ENCODE peak calls at places on chromosomes 7 and 10, in four cellular contexts. E is body of pancreas, T is GM23338, Y is prostate gland. O is an unnamed sample. For H3K4me1, the result is how much of the 10 kb centered on the place peaks cover.

GRCh38 chr10:13977861-13978843 is 352.6 kb downstream of the FRMD4A start:
- DNase-seq in E (no peak), Y (no peak), T (no peak), O (no peak)

GRCh38 chr7:102152672-102153585 is 133.7 kb upstream of the SH2B2 start:
- DNase-seq in T (peak), Y (no peak), E (no peak), O (peak)

GRCh38 chr7:16811555-16811954 is 6.8 kb upstream of the AGR2 start:
- DNase-seq in Y (no peak), T (no peak), E (no peak), O (no peak)

GRCh38 chr7:13055732-13056369 is 368.4 kb downstream of the ARL4A start:
- DNase-seq in T (no peak), Y (no peak), E (no peak), O (no peak)

GRCh38 chr7:72540106-72540611 is 128.0 kb upstream of the CALN1 start:
- DNase-seq in E (no peak), Y (no peak), T (no peak), O (no peak)

GRCh38 chr10:71333154-71333887 is 14.3 kb downstream of the SLC29A3 start:
- DNase-seq in E (no peak), T (no peak), Y (no peak), O (no peak)

GRCh38 chr7:140646931-140647647 is 6.5 kb upstream of the DENND2A start:
- DNase-seq in T (peak), Y (no peak), E (peak), O (peak)

GRCh38 chr10:118096022-118096421 is 49.3 kb upstream of the RAB11FIP2 start:
- DNase-seq in Y (no peak), T (no peak), E (no peak), O (no peak)

GRCh38 chr10:99339563-99340047 is 10.4 kb downstream of the CNNM1 start:
- DNase-seq in Y (no peak), T (no peak), E (no peak), O (no peak)

GRCh38 chr10:90969148-90969547 is 48.3 kb upstream of the ANKRD1 start:
- DNase-seq in Y (no peak), E (no peak), T (no peak), O (no peak)

GRCh38 chr10:127193125-127193524 is 3.3 kb downstream of the INSYN2A start:
- DNase-seq in E (no peak), T (no peak), Y (no peak), O (no peak)

GRCh38 chr10:96697438-96697837 is 22.9 kb downstream of the PIK3AP1 start:
- DNase-seq in E (no peak), T (no peak), Y (no peak), O (no peak)

GRCh38 chr10:79094412-79095175 is 25.8 kb downstream of the ZMIZ1 start:
- DNase-seq in T (no peak), Y (no peak), E (no peak), O (no peak)

GRCh38 chr10:16787361-16787791 is 29.8 kb downstream of the RSU1 start:
- DNase-seq in Y (no peak), E (no peak), T (no peak), O (no peak)

GRCh38 chr10:114821293-114821914 is at the start of gene FHIP2A:
- DNase-seq in Y (peak), E (peak), T (peak), O (peak)

GRCh38 chr10:114824396-114824795 is 2.8 kb downstream of the FHIP2A start:
- DNase-seq in T (no peak), E (no peak), Y (no peak), O (no peak)

GRCh38 chr10:114822771-114823463 is 1.3 kb downstream of the FHIP2A start:
- DNase-seq in E (no peak), T (no peak), Y (no peak), O (no peak)

GRCh38 chr10:114819313-114819712 is 2.3 kb upstream of the FHIP2A start:
- DNase-seq in E (no peak), T (no peak), Y (no peak), O (no peak)

GRCh38 chr10:114821915-114822770 is 563 bp downstream of the FHIP2A start:
- DNase-seq in T (peak), Y (peak), E (peak), O (peak)
- TF ChIP-seq CTCF in T (no peak), Y (no peak), E (no peak), O (no peak)

GRCh38 chr7:92737706-92738105 is 98.7 kb downstream of the CDK6 start:
- DNase-seq in T (no peak), Y (no peak), E (no peak), O (no peak)

GRCh38 chr7:92740134-92740533 is 96.2 kb downstream of the CDK6 start:
- DNase-seq in Y (no peak), T (no peak), E (no peak), O (no peak)

GRCh38 chr7:92739091-92739490 is 97.3 kb downstream of the CDK6 start:
- DNase-seq in E (no peak), T (no peak), Y (no peak), O (no peak)

GRCh38 chr7:92735707-92736106 is 100.7 kb downstream of the CDK6 start:
- DNase-seq in Y (no peak), E (no peak), T (no peak), O (no peak)

GRCh38 chr7:92736870-92737269 is 99.5 kb downstream of the CDK6 start:
- DNase-seq in Y (no peak), E (no peak), T (no peak), O (no peak)
- H3K4me1 ChIP-seq in Y (under half), E (under half), T (under half), O (under half)

DNA sequence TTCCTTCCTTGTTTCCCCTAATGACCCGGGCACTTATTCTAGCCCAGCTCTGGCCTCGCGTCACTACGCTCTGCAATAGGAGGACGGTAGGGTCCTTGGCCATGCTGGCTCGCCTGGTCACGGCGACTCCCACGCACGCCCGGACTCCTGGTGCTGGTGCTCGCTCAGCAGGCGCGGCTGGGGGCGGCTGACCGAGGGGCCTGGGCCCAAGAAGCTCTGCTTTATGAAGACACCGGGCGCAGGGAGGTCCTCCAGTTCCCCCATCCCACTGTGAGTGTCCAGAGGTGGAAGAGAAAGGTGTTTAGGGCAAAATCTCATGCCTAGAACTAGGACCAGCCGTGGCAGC is 54.2 kb upstream of the ZNF32 start:
- DNase-seq in E (no peak), Y (no peak), T (no peak), O (no peak)
- H3K27ac ChIP-seq in E (no peak), Y (no peak), T (no peak), O (no peak)

DNA sequence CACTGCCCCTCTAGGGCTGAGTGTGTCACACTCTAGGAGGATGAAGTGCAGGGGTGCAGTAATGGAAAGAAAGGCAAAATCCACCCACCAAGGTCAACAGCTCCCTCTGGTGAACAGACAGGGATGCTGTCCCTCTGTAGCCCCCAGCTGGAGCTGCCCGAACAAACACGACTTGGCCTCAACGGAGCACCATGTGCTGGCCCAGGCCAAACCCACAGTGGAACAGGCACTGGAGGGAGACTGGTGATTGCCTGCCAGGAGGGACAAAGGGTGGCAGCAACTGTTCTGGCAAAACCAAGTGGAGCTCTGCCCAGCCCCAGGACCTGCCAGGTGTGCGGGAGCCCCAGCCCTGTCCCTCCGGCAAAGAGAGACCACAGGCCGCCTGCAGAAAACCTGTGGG is 20.7 kb downstream of the PDIA4 start:
- DNase-seq in E (no peak), T (no peak), Y (no peak), O (no peak)
- TF ChIP-seq CTCF in E (no peak), T (peak), Y (no peak), O (no peak)

GRCh38 chr7:130925136-130925794 is 191.3 kb upstream of the KLF14 start:
- DNase-seq in Y (no peak), E (no peak), T (no peak), O (peak)

GRCh38 chr7:130921391-130922180 is 187.6 kb upstream of the KLF14 start:
- DNase-seq in E (peak), T (peak), Y (peak), O (peak)

GRCh38 chr7:130920122-130920521 is 186.1 kb upstream of the KLF14 start:
- DNase-seq in Y (no peak), T (no peak), E (no peak), O (no peak)

GRCh38 chr7:130923930-130924329 is 189.9 kb upstream of the KLF14 start:
- DNase-seq in E (no peak), Y (no peak), T (no peak), O (no peak)

DNA sequence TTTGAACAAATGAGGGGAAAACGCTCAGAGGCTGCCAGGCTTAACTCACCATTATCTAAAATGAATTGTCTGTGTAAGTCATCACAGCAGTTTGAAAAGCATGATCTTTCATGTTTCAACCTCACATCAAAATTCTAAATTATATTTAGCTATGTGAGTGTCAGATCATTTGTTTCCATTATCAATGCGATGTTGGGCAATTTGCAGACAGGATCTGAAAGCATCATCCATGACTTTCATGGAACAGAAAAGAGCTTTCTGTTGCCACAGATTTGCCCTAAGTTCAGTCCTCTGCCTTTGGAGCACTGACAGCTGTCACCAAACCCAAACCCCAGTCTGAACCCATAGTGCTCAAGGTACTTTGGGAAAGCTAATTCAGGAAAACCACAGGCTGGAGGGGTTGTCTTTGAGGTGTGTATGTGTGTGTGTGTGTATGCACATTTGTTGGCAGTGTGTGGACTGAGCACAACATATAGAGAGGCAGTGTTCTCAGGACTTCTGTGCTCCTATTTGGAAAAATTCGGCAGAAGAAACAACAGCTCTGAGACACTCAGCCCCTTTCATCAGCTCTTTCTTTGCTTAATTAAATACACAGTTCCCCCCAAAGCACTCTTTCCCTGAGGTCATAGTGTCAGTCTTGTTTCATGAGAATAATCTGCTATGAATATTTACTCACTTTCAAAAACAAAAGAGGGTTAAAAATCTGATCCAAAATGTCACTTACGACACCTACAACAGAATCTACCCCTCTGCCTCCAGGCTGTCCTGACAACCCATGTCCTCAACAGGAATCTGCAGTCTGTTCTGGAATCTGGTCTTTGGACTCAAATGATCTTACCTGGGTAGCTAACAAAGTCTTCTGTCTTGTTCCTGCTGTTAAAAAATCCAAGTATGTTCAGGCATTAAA is 188.5 kb upstream of the KLF14 start:
- DNase-seq in Y (no peak), T (no peak), E (no peak), O (no peak)
- H3K4me1 ChIP-seq in Y (under half), T (under half), E (half or more), O (half or more)

DNA sequence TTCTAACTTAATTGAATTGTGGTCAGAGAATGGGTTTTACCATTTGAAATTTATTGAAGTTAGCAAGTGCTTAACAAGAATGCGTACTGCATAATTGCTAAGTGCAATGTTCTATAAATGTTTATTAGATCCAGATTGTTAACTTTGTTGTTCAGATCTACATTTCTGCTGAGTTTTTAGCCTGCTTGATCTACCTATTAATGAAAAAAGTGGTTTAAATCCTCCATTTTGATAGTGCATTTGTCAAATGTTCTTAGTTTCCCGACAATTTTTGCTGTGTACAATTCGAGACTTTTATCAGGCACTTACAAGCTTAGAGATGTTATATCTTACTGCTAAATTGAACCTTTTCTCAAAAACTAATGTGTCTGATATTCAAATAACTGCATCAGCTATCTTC is 156.4 kb upstream of the ADCY1 start:
- DNase-seq in E (no peak), Y (no peak), T (no peak), O (no peak)
- H3K27ac ChIP-seq in E (no peak), Y (no peak), T (no peak), O (no peak)

DNA sequence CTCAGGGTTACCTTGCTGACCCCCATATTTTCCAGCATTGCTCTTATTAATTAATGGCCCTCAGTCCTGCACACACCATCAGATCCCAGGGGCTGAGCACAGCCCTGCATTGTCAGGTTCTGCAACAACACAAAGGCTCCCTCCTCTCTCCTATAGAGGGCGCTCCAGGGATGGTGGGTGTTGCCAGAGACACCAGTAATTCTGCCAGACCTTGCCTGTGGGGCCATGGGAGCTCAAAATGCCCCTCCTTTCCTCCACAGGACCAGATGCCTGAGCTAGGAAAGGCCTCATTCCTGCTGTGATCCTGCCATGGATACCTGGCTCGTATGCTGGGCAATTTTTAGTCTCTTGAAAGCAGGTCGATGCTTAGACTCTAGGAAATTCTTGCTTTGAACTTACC is 42.8 kb upstream of the PRSS58 start:
- DNase-seq in T (peak), Y (no peak), E (no peak), O (no peak)
- TF ChIP-seq CTCF in T (peak), Y (no peak), E (no peak), O (no peak)

GRCh38 chr10:45354261-45354660 is 19.8 kb upstream of the ALOX5 start:
- DNase-seq in E (no peak), Y (no peak), T (no peak), O (peak)
- H3K4me1 ChIP-seq in E (under half), Y (under half), T (under half), O (under half)

DNA sequence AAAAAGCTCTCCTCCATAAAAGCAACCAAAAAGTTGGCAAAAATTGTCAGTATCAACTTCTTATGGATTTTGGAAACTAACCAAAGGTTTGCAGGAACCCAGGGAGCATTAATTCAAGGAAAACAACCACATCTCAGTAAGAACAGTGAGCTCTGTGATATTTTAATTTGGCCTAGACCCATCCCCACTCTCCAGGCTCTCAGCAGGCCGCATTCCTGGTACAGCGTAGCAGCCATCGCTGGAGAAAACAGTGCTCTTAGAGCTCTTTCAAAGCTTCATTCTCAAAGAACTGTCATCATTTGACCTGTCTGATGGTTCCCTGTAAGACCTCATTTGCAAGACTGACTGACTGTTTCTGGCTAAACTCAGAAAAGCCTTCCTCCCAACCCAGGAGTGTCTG is 81.9 kb downstream of the NUDCD3 start:
- DNase-seq in Y (no peak), E (no peak), T (peak), O (no peak)
- H3K27ac ChIP-seq in Y (no peak), E (no peak), T (peak), O (no peak)

GRCh38 chr10:124532106-124532641 is 70.6 kb downstream of the LHPP start:
- DNase-seq in Y (no peak), E (no peak), T (peak), O (no peak)
- TF ChIP-seq CTCF in Y (no peak), E (no peak), T (peak), O (no peak)

O was measured in thyroid gland.